ENCODE peak calls at places on chromosomes 4 and X, in four cellular contexts. P is RPMI7951, Y is NCI-H2081, I is germinal center. S is an unnamed sample.

GRCh38 chr4:154999950-155000578 is 208.4 kb upstream of the NPY2R start:
- DNase-seq in P (no peak), Y (no peak), I (no peak), S (no peak)

GRCh38 chr4:82614868-82615449 is 53.2 kb upstream of the TMEM150C start:
- DNase-seq in P (no peak), Y (no peak), I (no peak), S (no peak)

GRCh38 chr4:167052631-167053085 is 181.6 kb downstream of the SPOCK3 start:
- DNase-seq in P (no peak), Y (no peak), I (no peak), S (no peak)

GRCh38 chr4:186015212-186015817 is 53.6 kb upstream of the TLR3 start:
- DNase-seq in P (peak), Y (no peak), I (no peak), S (no peak)

GRCh38 chr4:145804134-145804533 is 124.2 kb downstream of the C4orf51 start:
- DNase-seq in P (peak), Y (no peak), I (no peak), S (no peak)

GRCh38 chr4:149634368-149634767 is 181.3 kb downstream of the IQCM start:
- DNase-seq in P (no peak), Y (no peak), I (no peak), S (no peak)

GRCh38 chr4:184288451-184289178 is 70.9 kb upstream of the ENPP6 start:
- DNase-seq in P (no peak), Y (no peak), I (no peak), S (peak)

GRCh38 chr4:92864176-92864575 is 560.4 kb downstream of the GRID2 start:
- DNase-seq in P (no peak), Y (no peak), I (no peak), S (no peak)

GRCh38 chrX:56783450-56783831 is 54.4 kb downstream of the NBDY start:
- DNase-seq in P (no peak), Y (peak), I (no peak), S (peak)

GRCh38 chr4:168981942-168982341 is 28.1 kb downstream of the CBR4 start:
- DNase-seq in P (no peak), Y (no peak), I (no peak), S (no peak)

GRCh38 chr4:177810210-177810609 is 368.0 kb upstream of the AGA start:
- DNase-seq in P (no peak), Y (no peak), I (no peak), S (no peak)

GRCh38 chr4:15336410-15337184 is 91.2 kb upstream of the C1QTNF7 start:
- DNase-seq in P (peak), Y (no peak), I (no peak), S (no peak)

GRCh38 chr4:2375427-2375826 is 43.0 kb downstream of the ZFYVE28 start:
- DNase-seq in P (no peak), Y (no peak), I (no peak), S (no peak)

GRCh38 chr4:38366451-38366850 is 297.5 kb upstream of the KLF3 start:
- DNase-seq in P (peak), Y (no peak), I (no peak), S (no peak)

GRCh38 chr4:158769175-158769831 is 477 bp downstream of the FNIP2 start:
- DNase-seq in P (peak), Y (no peak), I (peak), S (peak)

GRCh38 chr4:69032847-69033638 is 63.2 kb upstream of the UGT2B7 start:
- DNase-seq in P (no peak), Y (no peak), I (no peak), S (no peak)

GRCh38 chr4:54077812-54078211 is 13.4 kb upstream of the CHIC2 start:
- DNase-seq in P (peak), Y (no peak), I (no peak), S (no peak)

GRCh38 chr4:64846417-64846816 is 437.2 kb upstream of the TECRL start:
- DNase-seq in P (no peak), Y (no peak), I (no peak), S (no peak)

GRCh38 chrX:124230573-124231300 is 101.7 kb upstream of the TEX13D start:
- DNase-seq in P (no peak), Y (no peak), I (no peak), S (no peak)

GRCh38 chr4:22670953-22671352 is 21.8 kb upstream of the GBA3 start:
- DNase-seq in P (no peak), Y (no peak), I (no peak), S (peak)

GRCh38 chr4:74583066-74583700 is 138.2 kb downstream of the AREG start:
- DNase-seq in P (no peak), Y (no peak), I (no peak), S (no peak)

GRCh38 chr4:87009095-87009648 is 74.4 kb downstream of the AFF1 start:
- DNase-seq in P (no peak), Y (no peak), I (no peak), S (no peak)

GRCh38 chr4:130336585-130337217 is 1240.7 kb downstream of the C4orf33 start:
- DNase-seq in P (no peak), Y (peak), I (no peak), S (no peak)

GRCh38 chr4:68494688-68495087 is 47.4 kb downstream of the TMPRSS11E start:
- DNase-seq in P (no peak), Y (no peak), I (no peak), S (no peak)

GRCh38 chrX:133970021-133970550 is 15.3 kb downstream of the GPC3 start:
- DNase-seq in P (no peak), Y (no peak), I (no peak), S (no peak)

GRCh38 chr4:116386856-116387255 is 698.5 kb downstream of the TRAM1L1 start:
- DNase-seq in P (no peak), Y (no peak), I (no peak), S (no peak)

GRCh38 chrX:109872021-109872730 is 130.7 kb upstream of the TMEM164 start:
- DNase-seq in P (peak), Y (no peak), I (no peak), S (no peak)

GRCh38 chrX:144219035-144219434 is 335.2 kb downstream of the UBE2NL start:
- DNase-seq in P (peak), Y (no peak), I (no peak), S (no peak)

GRCh38 chr4:77418333-77418732 is 187.3 kb upstream of the CXCL13 start:
- DNase-seq in P (peak), Y (no peak), I (no peak), S (no peak)

GRCh38 chr4:61752617-61753016 is 552.5 kb downstream of the ADGRL3 start:
- DNase-seq in P (no peak), Y (no peak), I (no peak), S (no peak)

GRCh38 chr4:98113005-98113404 is 30.3 kb downstream of the STPG2 start:
- DNase-seq in P (peak), Y (no peak), I (no peak), S (no peak)

GRCh38 chr4:65033899-65034298 is 624.6 kb upstream of the TECRL start:
- DNase-seq in P (no peak), Y (peak), I (no peak), S (no peak)

GRCh38 chrX:17443546-17443945 is 68.5 kb downstream of the NHS start:
- DNase-seq in P (no peak), Y (no peak), I (no peak), S (no peak)

GRCh38 chr4:113978561-113979156 is 788 bp downstream of the ARSJ start:
- DNase-seq in P (no peak), Y (no peak), I (no peak), S (no peak)

GRCh38 chr4:34323549-34324325 is 1920.6 kb downstream of the ARAP2 start:
- DNase-seq in P (peak), Y (no peak), I (no peak), S (no peak)